ENCODE peak calls at places on chromosome 17, in five cellular contexts. W is GM12892, I is HepG2, F is H1, P is GM12878. D is an unnamed sample.

GRCh38 chr17:79993390-79994221 is 42.1 kb downstream of the TBC1D16 start:
- DNase-seq in W (no peak), I (peak), F (no peak), P (no peak), D (no peak)

GRCh38 chr17:44203731-44204452 is 4.2 kb upstream of the ATXN7L3 start:
- DNase-seq in W (peak), I (peak), F (peak), P (no peak), D (no peak)

GRCh38 chr17:29590979-29591736 is 1.7 kb upstream of the GIT1 start:
- DNase-seq in W (no peak), I (peak), F (no peak), P (no peak), D (no peak)

GRCh38 chr17:59761385-59762021 is 54.0 kb downstream of the VMP1 start:
- DNase-seq in W (no peak), I (peak), F (no peak), P (no peak), D (no peak)

GRCh38 chr17:44384823-44385286 is 4.6 kb downstream of the ITGA2B start:
- DNase-seq in W (no peak), I (no peak), F (peak), P (no peak), D (no peak)

GRCh38 chr17:8062807-8063483 is 24.1 kb downstream of the ALOX15B start:
- DNase-seq in W (no peak), I (no peak), F (no peak), P (no peak), D (no peak)

GRCh38 chr17:42775534-42776098 is 2.4 kb downstream of the VPS25 start:
- DNase-seq in W (no peak), I (peak), F (no peak), P (no peak), D (no peak)

GRCh38 chr17:81468765-81469121 is 43.9 kb downstream of the ACTG1 start:
- DNase-seq in W (no peak), I (no peak), F (no peak), P (no peak), D (no peak)

GRCh38 chr17:34725008-34725407 is 145.6 kb downstream of the TMEM132E start:
- DNase-seq in W (no peak), I (no peak), F (no peak), P (no peak), D (no peak)
- TF ChIP-seq TAF1 in W (no peak), I (no peak), F (no peak), P (no peak), D (no peak)

GRCh38 chr17:45789874-45790273 is 5.8 kb downstream of the CRHR1 start:
- DNase-seq in W (no peak), I (no peak), F (no peak), P (no peak), D (no peak)

GRCh38 chr17:45792437-45792836 is 8.3 kb downstream of the CRHR1 start:
- DNase-seq in W (no peak), I (no peak), F (no peak), P (no peak), D (no peak)

GRCh38 chr17:45791935-45792334 is 7.8 kb downstream of the CRHR1 start:
- DNase-seq in W (no peak), I (no peak), F (no peak), P (no peak), D (no peak)

GRCh38 chr17:45791041-45791582 is 7.0 kb downstream of the CRHR1 start:
- DNase-seq in W (no peak), I (no peak), F (no peak), P (no peak), D (no peak)

GRCh38 chr17:45790296-45790922 is 6.3 kb downstream of the CRHR1 start:
- DNase-seq in W (no peak), I (no peak), F (no peak), P (no peak), D (no peak)
- TF ChIP-seq TAF1 in W (no peak), I (no peak), F (no peak), P (no peak), D (no peak)

DNA sequence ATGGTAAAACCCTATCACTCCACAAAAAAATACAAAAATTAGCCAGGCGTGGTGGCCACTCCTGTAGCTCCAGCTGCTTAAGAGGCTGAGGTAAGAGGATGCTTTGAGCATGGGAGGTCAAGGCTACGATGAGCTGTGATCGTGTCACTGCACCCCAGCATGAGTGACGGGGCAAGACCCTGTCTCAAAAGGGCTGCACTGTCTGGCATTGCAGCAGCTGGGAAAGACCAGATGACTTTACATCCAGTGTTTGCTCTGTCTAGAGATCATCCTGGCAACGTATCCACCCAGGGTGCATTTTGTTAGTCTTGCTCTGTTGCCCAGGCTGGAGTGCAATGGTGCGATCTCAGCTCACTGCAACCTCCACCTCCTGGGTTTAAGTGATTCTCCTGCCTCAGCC is 52.0 kb downstream of the MRM3 start:
- DNase-seq in W (no peak), I (no peak), F (no peak), P (no peak), D (no peak)
- TF ChIP-seq TAF1 in W (no peak), I (no peak), F (no peak), P (no peak), D (no peak)

GRCh38 chr17:3978421-3979275 is 14.4 kb upstream of the ATP2A3 start:
- DNase-seq in W (no peak), I (no peak), F (no peak), P (no peak), D (no peak)

GRCh38 chr17:3977387-3977786 is 13.2 kb upstream of the ATP2A3 start:
- DNase-seq in W (no peak), I (no peak), F (no peak), P (no peak), D (no peak)

GRCh38 chr17:3980381-3980975 is 16.2 kb upstream of the ATP2A3 start:
- DNase-seq in W (no peak), I (no peak), F (no peak), P (no peak), D (no peak)

GRCh38 chr17:3981455-3981854 is 17.2 kb upstream of the ATP2A3 start:
- DNase-seq in W (no peak), I (no peak), F (peak), P (no peak), D (no peak)

GRCh38 chr17:3979276-3979583 is 15.0 kb upstream of the ATP2A3 start:
- DNase-seq in W (no peak), I (no peak), F (no peak), P (no peak), D (no peak)
- TF ChIP-seq TAF1 in W (no peak), I (no peak), F (no peak), P (no peak), D (no peak)

GRCh38 chr17:35566955-35567354 is 6.3 kb upstream of the SLFN14 start:
- DNase-seq in W (no peak), I (no peak), F (no peak), P (no peak), D (no peak)

GRCh38 chr17:35569405-35569804 is 8.8 kb upstream of the SLFN14 start:
- DNase-seq in W (no peak), I (no peak), F (no peak), P (no peak), D (no peak)

DNA sequence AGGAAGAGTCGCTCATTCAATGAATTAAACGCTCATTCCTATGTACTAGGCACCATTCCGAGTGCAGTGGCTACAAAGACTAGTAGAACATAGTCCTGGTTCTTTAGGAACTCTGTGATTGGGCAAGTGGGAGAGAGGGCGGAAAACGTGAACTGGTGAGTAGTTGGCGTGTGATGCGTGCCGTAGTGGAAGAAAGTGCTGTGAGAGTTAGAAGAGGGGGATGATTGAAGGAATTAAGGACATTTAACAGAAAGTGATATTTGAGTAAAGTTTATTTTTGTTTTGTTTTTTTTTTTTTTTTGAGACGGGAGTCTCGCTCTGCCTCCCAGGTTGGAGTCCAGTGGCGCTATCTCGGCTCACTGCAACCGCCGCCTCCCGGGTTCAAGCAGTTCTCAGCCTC is 7.9 kb upstream of the SLFN14 start:
- DNase-seq in W (peak), I (peak), F (no peak), P (no peak), D (no peak)
- TF ChIP-seq TAF1 in W (no peak), I (no peak), F (no peak), P (no peak), D (no peak)

GRCh38 chr17:30600830-30601494 is 123.8 kb downstream of the GOSR1 start:
- DNase-seq in W (peak), I (no peak), F (no peak), P (no peak), D (peak)
- TF ChIP-seq TAF1 in W (no peak), I (no peak), F (no peak), P (no peak), D (no peak)

GRCh38 chr17:73693016-73693545 is 48.8 kb upstream of the SDK2 start:
- DNase-seq in W (no peak), I (no peak), F (peak), P (no peak), D (no peak)
- TF ChIP-seq TAF1 in W (no peak), I (no peak), F (no peak), P (no peak), D (no peak)

D was measured in GM12891.